ENCODE peak calls at places on chromosome 15, in four cellular contexts. F is ovary, A is psoas muscle, R is lung. E is an unnamed sample. For H3K4me1 and H3K36me3, the result is how much of the 10 kb centered on the place peaks cover.

GRCh38 chr15:43974852-43975251 is 148.1 kb downstream of the WDR76 start:
- DNase-seq in F (no peak), A (no peak), R (no peak), E (no peak)

GRCh38 chr15:70142322-70143191 is 44.8 kb upstream of the TLE3 start:
- DNase-seq in F (peak), A (peak), R (peak), E (peak)

GRCh38 chr15:42184313-42184712 is 23.8 kb downstream of the VPS39 start:
- DNase-seq in F (no peak), A (no peak), R (no peak), E (no peak)

GRCh38 chr15:70059476-70060213 is 38.1 kb downstream of the TLE3 start:
- DNase-seq in F (no peak), A (no peak), R (no peak), E (no peak)

GRCh38 chr15:92683511-92683834 is 27.9 kb upstream of the FAM174B start:
- DNase-seq in F (peak), A (peak), R (peak), E (peak)

GRCh38 chr15:27746556-27746955 is 352.6 kb downstream of the OCA2 start:
- DNase-seq in F (no peak), A (no peak), R (no peak), E (no peak)

GRCh38 chr15:74311734-74312444 is 55.6 kb downstream of the CYP11A1 start:
- DNase-seq in F (no peak), A (no peak), R (no peak), E (no peak)

GRCh38 chr15:66008920-66009572 is 139.8 kb downstream of the RAB11A start:
- DNase-seq in F (no peak), A (no peak), R (no peak), E (no peak)

GRCh38 chr15:70954733-70955132 is 62.1 kb downstream of the LRRC49 start:
- DNase-seq in F (no peak), A (no peak), R (no peak), E (no peak)

GRCh38 chr15:43977072-43977884 is 150.5 kb downstream of the WDR76 start:
- DNase-seq in F (no peak), A (no peak), R (no peak), E (no peak)

GRCh38 chr15:52261498-52262242 is 33.9 kb downstream of the MYO5C start:
- DNase-seq in F (peak), A (peak), R (peak), E (peak)

GRCh38 chr15:101795455-101795854 is 7.9 kb upstream of the OR4F6 start:
- DNase-seq in F (no peak), A (no peak), R (no peak), E (peak)

GRCh38 chr15:51341366-51342248 is at the start of gene GLDN:
- DNase-seq in F (no peak), A (peak), R (peak), E (peak)

GRCh38 chr15:67574981-67575632 is 32.6 kb downstream of the MAP2K5 start:
- DNase-seq in F (no peak), A (no peak), R (no peak), E (peak)

GRCh38 chr15:71781179-71781964 is 29.0 kb upstream of the NR2E3 start:
- DNase-seq in F (no peak), A (no peak), R (no peak), E (no peak)

GRCh38 chr15:92580021-92580420 is 75.6 kb downstream of the FAM174B start:
- DNase-seq in F (no peak), A (no peak), R (no peak), E (no peak)

GRCh38 chr15:41423979-41424659 is 7.2 kb downstream of the RTF1 start:
- DNase-seq in F (no peak), A (no peak), R (no peak), E (no peak)

GRCh38 chr15:73631915-73632669 is 1.1 kb downstream of the NPTN start:
- DNase-seq in F (peak), A (no peak), R (no peak), E (peak)

GRCh38 chr15:59364238-59364637 is 8.4 kb downstream of the MYO1E start:
- DNase-seq in F (no peak), A (no peak), R (no peak), E (no peak)

GRCh38 chr15:82554351-82554750 is 14.1 kb upstream of the RPS17 start:
- DNase-seq in F (no peak), A (no peak), R (no peak), E (no peak)

GRCh38 chr15:67768592-67768991 is 56.7 kb upstream of the SKOR1 start:
- DNase-seq in F (no peak), A (no peak), R (no peak), E (no peak)

GRCh38 chr15:42059661-42060476 is 34.5 kb downstream of the PLA2G4D start:
- DNase-seq in F (peak), A (no peak), R (peak), E (peak)

GRCh38 chr15:40307421-40308165 is at the start of gene PLCB2:
- DNase-seq in F (no peak), A (peak), R (peak), E (no peak)

GRCh38 chr15:80825361-80826030 is 46.3 kb downstream of the CEMIP start:
- DNase-seq in F (no peak), A (no peak), R (peak), E (no peak)

GRCh38 chr15:50181983-50182232 is at the start of gene SLC27A2:
- DNase-seq in F (peak), A (peak), R (no peak), E (no peak)

GRCh38 chr15:34987623-34987981 is 485 bp downstream of the ZNF770 start:
- DNase-seq in F (peak), A (no peak), R (no peak), E (no peak)

GRCh38 chr15:70339551-70340517 is 242.1 kb upstream of the TLE3 start:
- DNase-seq in F (no peak), A (no peak), R (peak), E (peak)

GRCh38 chr15:59687831-59688230 is 1.3 kb downstream of the BNIP2 start:
- DNase-seq in F (no peak), A (no peak), R (no peak), E (no peak)

GRCh38 chr15:31336943-31337295 is 10.3 kb downstream of the KLF13 start:
- DNase-seq in F (no peak), A (no peak), R (no peak), E (no peak)
- H3K4me1 ChIP-seq in F (under half), A (half or more), R (half or more), E (under half)

GRCh38 chr15:31376511-31376910 is 49.9 kb downstream of the KLF13 start:
- DNase-seq in F (no peak), A (no peak), R (no peak), E (no peak)

GRCh38 chr15:31375772-31376171 is 49.1 kb downstream of the KLF13 start:
- DNase-seq in F (peak), A (no peak), R (no peak), E (no peak)

GRCh38 chr15:31379042-31379441 is 52.4 kb downstream of the KLF13 start:
- DNase-seq in F (no peak), A (no peak), R (no peak), E (no peak)

GRCh38 chr15:31378363-31378903 is 51.8 kb downstream of the KLF13 start:
- DNase-seq in F (no peak), A (no peak), R (no peak), E (no peak)

GRCh38 chr15:31377030-31377429 is 50.4 kb downstream of the KLF13 start:
- DNase-seq in F (no peak), A (no peak), R (no peak), E (no peak)
- H3K36me3 ChIP-seq in F (under half), A (under half), R (under half), E (under half)

GRCh38 chr15:90580541-90580940 is 50.8 kb downstream of the CRTC3 start:
- DNase-seq in F (no peak), A (no peak), R (no peak), E (no peak)

GRCh38 chr15:90582553-90582952 is 52.8 kb downstream of the CRTC3 start:
- DNase-seq in F (no peak), A (no peak), R (no peak), E (no peak)

GRCh38 chr15:90580086-90580485 is 50.4 kb downstream of the CRTC3 start:
- DNase-seq in F (no peak), A (no peak), R (no peak), E (peak)

GRCh38 chr15:90581771-90582471 is 52.2 kb downstream of the CRTC3 start:
- DNase-seq in F (no peak), A (no peak), R (no peak), E (no peak)

GRCh38 chr15:90580946-90581345 is 51.2 kb downstream of the CRTC3 start:
- DNase-seq in F (no peak), A (no peak), R (no peak), E (no peak)
- H3K4me1 ChIP-seq in F (under half), A (under half), R (under half), E (under half)

GRCh38 chr15:88904808-88905327 is 8.3 kb downstream of the MFGE8 start:
- DNase-seq in F (peak), A (peak), R (peak), E (peak)

GRCh38 chr15:88906130-88906529 is 7.0 kb downstream of the MFGE8 start:
- DNase-seq in F (no peak), A (no peak), R (no peak), E (no peak)

GRCh38 chr15:88906551-88906950 is 6.6 kb downstream of the MFGE8 start:
- DNase-seq in F (no peak), A (no peak), R (no peak), E (no peak)

GRCh38 chr15:88904257-88904807 is 8.8 kb downstream of the MFGE8 start:
- DNase-seq in F (no peak), A (no peak), R (no peak), E (no peak)

GRCh38 chr15:88905576-88905975 is 7.6 kb downstream of the MFGE8 start:
- DNase-seq in F (no peak), A (no peak), R (no peak), E (no peak)
- H3K36me3 ChIP-seq in F (under half), A (under half), R (under half), E (under half)

DNA sequence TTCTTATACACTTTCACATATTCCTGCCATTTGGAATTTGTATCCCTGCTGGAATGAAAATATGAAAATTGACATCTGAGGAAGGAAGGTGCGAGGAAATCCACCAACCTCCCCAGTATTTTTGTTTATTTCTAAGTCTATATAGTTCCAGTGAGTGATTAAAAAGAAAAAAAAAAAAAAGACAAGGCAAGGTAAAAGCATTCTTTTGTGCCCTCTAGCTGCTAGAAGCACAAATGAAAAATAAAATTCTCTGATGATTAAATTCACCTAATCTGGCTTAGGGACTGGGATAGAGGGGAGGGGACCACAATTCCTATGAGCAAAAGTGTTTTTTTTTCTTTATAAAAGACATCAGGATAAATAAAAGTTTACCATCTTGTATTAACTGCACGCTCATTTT is 370.9 kb downstream of the NR2F2 start:
- DNase-seq in F (no peak), A (no peak), R (no peak), E (no peak)
- H3K4me1 ChIP-seq in F (under half), A (under half), R (under half), E (under half)